ENCODE peak calls at places on chromosomes 13 and 19, in ten cellular contexts. One of them, this sample, is unnamed.

GRCh38 chr19:42129399-42130253 is 2.6 kb downstream of the POU2F2 start:
- DNase-seq in IMR-90: peak
- DNase-seq in breast epithelium: no peak
- DNase-seq in vagina: no peak
- DNase-seq in Peyer's patch: no peak
- DNase-seq in lower lobe of right lung: no peak
- DNase-seq in fibroblast of lung: no peak
- DNase-seq in PC-9: no peak
- DNase-seq in H1: no peak
- DNase-seq in colonic mucosa: peak
- DNase-seq in this sample: no peak

GRCh38 chr13:19601749-19602725 is 31.4 kb upstream of the MPHOSPH8 start:
- DNase-seq in IMR-90: peak
- DNase-seq in breast epithelium: no peak
- DNase-seq in vagina: no peak
- DNase-seq in Peyer's patch: peak
- DNase-seq in lower lobe of right lung: peak
- DNase-seq in fibroblast of lung: peak
- DNase-seq in PC-9: no peak
- DNase-seq in H1: peak
- DNase-seq in colonic mucosa: peak
- DNase-seq in this sample: peak

GRCh38 chr13:76667551-76667950 is 218.7 kb downstream of the KCTD12 start:
- DNase-seq in IMR-90: peak
- DNase-seq in breast epithelium: no peak
- DNase-seq in vagina: no peak
- DNase-seq in Peyer's patch: no peak
- DNase-seq in lower lobe of right lung: no peak
- DNase-seq in fibroblast of lung: peak
- DNase-seq in PC-9: no peak
- DNase-seq in H1: no peak
- DNase-seq in colonic mucosa: peak
- DNase-seq in this sample: peak

GRCh38 chr19:13154241-13154778 is 4.1 kb downstream of the IER2 start:
- DNase-seq in IMR-90: peak
- DNase-seq in breast epithelium: peak
- DNase-seq in vagina: peak
- DNase-seq in Peyer's patch: peak
- DNase-seq in lower lobe of right lung: peak
- DNase-seq in fibroblast of lung: peak
- DNase-seq in PC-9: peak
- DNase-seq in H1: no peak
- DNase-seq in colonic mucosa: peak
- DNase-seq in this sample: peak

GRCh38 chr19:50759886-50760285 is 10.4 kb upstream of the GPR32 start:
- DNase-seq in IMR-90: peak
- DNase-seq in breast epithelium: no peak
- DNase-seq in vagina: no peak
- DNase-seq in Peyer's patch: no peak
- DNase-seq in lower lobe of right lung: no peak
- DNase-seq in fibroblast of lung: peak
- DNase-seq in PC-9: no peak
- DNase-seq in H1: no peak
- DNase-seq in colonic mucosa: no peak
- DNase-seq in this sample: peak

GRCh38 chr19:18098891-18099622 is 1.5 kb downstream of the MAST3 start:
- DNase-seq in IMR-90: no peak
- DNase-seq in breast epithelium: no peak
- DNase-seq in vagina: no peak
- DNase-seq in Peyer's patch: no peak
- DNase-seq in lower lobe of right lung: peak
- DNase-seq in fibroblast of lung: no peak
- DNase-seq in PC-9: no peak
- DNase-seq in H1: no peak
- DNase-seq in colonic mucosa: no peak
- DNase-seq in this sample: no peak

GRCh38 chr19:11092181-11092538 is 2.9 kb downstream of the LDLR start:
- DNase-seq in IMR-90: peak
- DNase-seq in breast epithelium: no peak
- DNase-seq in vagina: no peak
- DNase-seq in Peyer's patch: no peak
- DNase-seq in lower lobe of right lung: no peak
- DNase-seq in fibroblast of lung: peak
- DNase-seq in PC-9: no peak
- DNase-seq in H1: no peak
- DNase-seq in colonic mucosa: no peak
- DNase-seq in this sample: peak

GRCh38 chr13:76822691-76823267 is 63.4 kb downstream of the KCTD12 start:
- DNase-seq in IMR-90: peak
- DNase-seq in breast epithelium: no peak
- DNase-seq in vagina: no peak
- DNase-seq in Peyer's patch: no peak
- DNase-seq in lower lobe of right lung: no peak
- DNase-seq in fibroblast of lung: peak
- DNase-seq in PC-9: no peak
- DNase-seq in H1: no peak
- DNase-seq in colonic mucosa: no peak
- DNase-seq in this sample: peak

GRCh38 chr19:16470541-16470910 is 1.2 kb downstream of the EPS15L1 start:
- DNase-seq in IMR-90: no peak
- DNase-seq in breast epithelium: no peak
- DNase-seq in vagina: no peak
- DNase-seq in Peyer's patch: no peak
- DNase-seq in lower lobe of right lung: no peak
- DNase-seq in fibroblast of lung: no peak
- DNase-seq in PC-9: peak
- DNase-seq in H1: no peak
- DNase-seq in colonic mucosa: no peak
- DNase-seq in this sample: no peak

GRCh38 chr13:46687810-46688209 is 109.2 kb downstream of the ESD start:
- DNase-seq in IMR-90: peak
- DNase-seq in breast epithelium: no peak
- DNase-seq in vagina: no peak
- DNase-seq in Peyer's patch: no peak
- DNase-seq in lower lobe of right lung: no peak
- DNase-seq in fibroblast of lung: peak
- DNase-seq in PC-9: peak
- DNase-seq in H1: peak
- DNase-seq in colonic mucosa: no peak
- DNase-seq in this sample: peak

GRCh38 chr13:44470623-44471562 is 97.3 kb downstream of the SERP2 start:
- DNase-seq in IMR-90: peak
- DNase-seq in breast epithelium: no peak
- DNase-seq in vagina: no peak
- DNase-seq in Peyer's patch: no peak
- DNase-seq in lower lobe of right lung: no peak
- DNase-seq in fibroblast of lung: peak
- DNase-seq in PC-9: no peak
- DNase-seq in H1: no peak
- DNase-seq in colonic mucosa: no peak
- DNase-seq in this sample: peak

GRCh38 chr13:99873141-99873540 is 98.4 kb downstream of the ZIC5 start:
- DNase-seq in IMR-90: no peak
- DNase-seq in breast epithelium: no peak
- DNase-seq in vagina: no peak
- DNase-seq in Peyer's patch: no peak
- DNase-seq in lower lobe of right lung: no peak
- DNase-seq in fibroblast of lung: no peak
- DNase-seq in PC-9: no peak
- DNase-seq in H1: no peak
- DNase-seq in colonic mucosa: no peak
- DNase-seq in this sample: no peak

DNA sequence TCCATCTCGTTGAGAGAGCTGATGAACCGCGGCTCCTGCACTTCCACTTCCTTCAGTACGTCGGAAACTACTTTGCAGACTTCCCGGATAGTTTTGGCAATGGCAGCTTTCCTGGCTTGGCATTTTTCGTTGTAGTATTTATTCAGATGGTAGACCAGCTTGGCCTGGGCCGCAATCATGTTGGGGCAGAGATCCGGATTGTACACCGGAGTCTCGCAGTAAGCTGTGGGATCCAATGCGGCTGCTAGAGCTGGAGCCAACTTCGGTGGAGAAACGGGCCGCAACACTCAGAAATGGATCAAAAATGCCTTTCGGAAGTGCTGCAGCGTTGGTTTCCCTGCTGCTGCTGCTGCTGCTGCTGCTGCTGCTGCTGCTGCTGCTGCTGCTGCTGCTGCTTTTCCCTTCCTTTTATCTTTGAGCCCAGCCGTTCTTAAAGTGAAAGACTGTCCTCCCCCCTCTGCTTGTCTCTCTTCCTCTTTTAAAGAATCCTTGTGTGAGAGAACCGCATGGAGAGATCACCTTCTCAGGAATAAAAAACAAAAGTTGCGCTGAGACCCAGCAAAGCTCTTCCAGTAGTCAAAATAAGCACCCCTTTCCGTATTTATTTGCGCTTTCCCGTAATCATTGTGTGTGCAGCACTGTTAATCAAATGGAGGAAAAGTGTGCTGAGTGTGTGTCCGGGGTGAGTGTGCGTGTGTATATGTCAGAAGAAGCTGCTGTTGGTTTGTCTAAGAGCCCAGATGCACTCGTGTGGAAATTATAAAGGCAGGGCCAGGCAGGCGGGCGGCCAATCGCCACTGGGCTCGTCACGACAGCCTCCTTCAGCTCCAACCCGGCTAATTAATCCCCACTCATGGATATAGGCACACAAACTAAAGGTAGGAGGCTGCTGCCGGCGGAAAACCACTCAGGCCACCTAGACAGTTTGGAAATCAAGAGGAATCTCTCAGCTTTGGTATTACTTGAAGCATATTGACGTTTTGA is at the start of gene MAB21L1:
- DNase-seq in IMR-90: peak
- DNase-seq in breast epithelium: peak
- DNase-seq in vagina: no peak
- DNase-seq in Peyer's patch: no peak
- DNase-seq in lower lobe of right lung: no peak
- DNase-seq in fibroblast of lung: peak
- DNase-seq in PC-9: no peak
- DNase-seq in H1: no peak
- DNase-seq in colonic mucosa: peak
- DNase-seq in this sample: no peak
- H3K27ac ChIP-seq in IMR-90: no peak
- H3K27ac ChIP-seq in breast epithelium: peak
- H3K27ac ChIP-seq in vagina: peak
- H3K27ac ChIP-seq in Peyer's patch: no peak
- H3K27ac ChIP-seq in lower lobe of right lung: no peak
- H3K27ac ChIP-seq in fibroblast of lung: peak
- H3K27ac ChIP-seq in PC-9: no peak
- H3K27ac ChIP-seq in H1: no peak
- H3K27ac ChIP-seq in colonic mucosa: no peak
- H3K27ac ChIP-seq in this sample: no peak

DNA sequence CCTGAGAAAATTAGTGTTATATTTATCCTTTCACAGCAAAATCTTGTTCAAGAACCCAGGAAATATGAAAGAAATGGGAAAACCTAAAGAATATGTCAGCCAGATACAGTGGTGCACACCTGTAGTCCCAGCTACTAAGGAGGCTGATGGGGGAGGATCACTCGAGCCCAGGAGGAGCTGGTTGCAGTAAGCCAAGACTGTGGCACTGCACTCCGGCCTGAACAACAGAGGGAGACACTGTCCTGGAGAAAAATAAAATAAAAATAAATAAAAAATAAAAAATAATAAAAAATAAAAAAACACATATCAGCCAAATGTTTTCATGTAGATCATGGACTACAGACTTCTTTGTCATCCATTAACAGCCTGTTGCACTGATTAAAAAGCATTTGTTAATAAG is 244.8 kb upstream of the KLHL1 start:
- DNase-seq in IMR-90: no peak
- DNase-seq in breast epithelium: no peak
- DNase-seq in vagina: no peak
- DNase-seq in Peyer's patch: no peak
- DNase-seq in lower lobe of right lung: no peak
- DNase-seq in fibroblast of lung: no peak
- DNase-seq in PC-9: no peak
- DNase-seq in H1: no peak
- DNase-seq in colonic mucosa: no peak
- DNase-seq in this sample: no peak
- TF ChIP-seq CTCF in IMR-90: no peak
- TF ChIP-seq CTCF in breast epithelium: no peak
- TF ChIP-seq CTCF in vagina: no peak
- TF ChIP-seq CTCF in Peyer's patch: no peak
- TF ChIP-seq CTCF in lower lobe of right lung: no peak
- TF ChIP-seq CTCF in fibroblast of lung: no peak
- TF ChIP-seq CTCF in PC-9: no peak
- TF ChIP-seq CTCF in H1: peak
- TF ChIP-seq CTCF in colonic mucosa: no peak
- TF ChIP-seq CTCF in this sample: no peak

DNA sequence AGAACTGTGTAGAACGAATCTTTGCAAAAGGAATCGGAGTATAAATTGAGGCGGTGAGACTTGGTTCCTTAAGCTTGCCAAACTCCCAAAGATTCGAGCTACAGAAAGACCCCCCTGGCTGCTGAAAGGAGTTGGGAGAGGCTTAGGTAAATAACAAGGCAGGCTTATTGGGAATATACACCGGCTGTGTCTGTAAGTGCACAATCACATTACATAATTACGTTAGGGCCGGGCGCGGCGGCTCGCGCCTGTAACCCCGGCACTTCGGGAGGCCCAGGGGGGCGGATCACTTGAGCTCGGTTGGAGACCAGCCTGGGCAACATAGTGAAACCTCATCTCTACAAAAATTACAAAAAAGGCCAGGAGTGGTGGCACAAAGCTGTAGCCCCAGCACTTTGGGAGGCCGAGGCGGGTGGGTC is 12.2 kb downstream of the TMEM160 start:
- DNase-seq in IMR-90: no peak
- DNase-seq in breast epithelium: no peak
- DNase-seq in vagina: no peak
- DNase-seq in Peyer's patch: peak
- DNase-seq in lower lobe of right lung: peak
- DNase-seq in fibroblast of lung: no peak
- DNase-seq in PC-9: no peak
- DNase-seq in H1: no peak
- DNase-seq in colonic mucosa: peak
- DNase-seq in this sample: no peak
- H3K27ac ChIP-seq in IMR-90: no peak
- H3K27ac ChIP-seq in breast epithelium: peak
- H3K27ac ChIP-seq in vagina: peak
- H3K27ac ChIP-seq in Peyer's patch: peak
- H3K27ac ChIP-seq in lower lobe of right lung: peak
- H3K27ac ChIP-seq in fibroblast of lung: no peak
- H3K27ac ChIP-seq in PC-9: peak
- H3K27ac ChIP-seq in H1: no peak
- H3K27ac ChIP-seq in colonic mucosa: peak
- H3K27ac ChIP-seq in this sample: peak

DNA sequence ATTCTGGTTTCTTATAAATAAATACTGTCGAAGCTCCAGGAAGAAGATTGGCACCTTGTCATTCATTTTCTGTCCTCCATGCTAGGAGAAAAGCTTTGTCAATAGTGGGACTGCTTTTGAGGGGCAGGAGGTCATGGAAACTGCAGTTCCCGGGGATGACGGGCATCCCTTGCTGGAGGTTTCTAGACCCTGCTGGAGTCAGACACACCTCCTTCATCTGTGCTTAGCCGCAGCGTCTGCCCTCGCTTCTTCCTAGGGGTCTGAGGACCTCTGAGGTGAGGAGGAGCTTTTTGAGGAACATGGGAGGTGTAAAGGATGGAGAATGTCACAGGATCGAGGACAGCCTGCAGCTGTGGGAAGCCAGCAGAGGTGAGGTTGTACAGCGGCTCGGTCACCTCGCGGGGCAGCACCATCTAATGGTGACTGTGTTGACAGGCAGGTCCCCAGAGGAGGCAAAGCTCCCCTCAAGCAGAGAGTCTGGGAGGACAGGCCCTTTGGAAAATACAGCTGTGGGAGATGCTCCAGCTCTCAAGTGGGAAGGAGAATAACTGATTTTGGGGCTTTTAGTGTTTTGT is 172.7 kb upstream of the RNF113B start:
- DNase-seq in IMR-90: no peak
- DNase-seq in breast epithelium: no peak
- DNase-seq in vagina: no peak
- DNase-seq in Peyer's patch: no peak
- DNase-seq in lower lobe of right lung: no peak
- DNase-seq in fibroblast of lung: no peak
- DNase-seq in PC-9: peak
- DNase-seq in H1: no peak
- DNase-seq in colonic mucosa: no peak
- DNase-seq in this sample: no peak
- TF ChIP-seq CTCF in IMR-90: no peak
- TF ChIP-seq CTCF in breast epithelium: no peak
- TF ChIP-seq CTCF in vagina: no peak
- TF ChIP-seq CTCF in Peyer's patch: no peak
- TF ChIP-seq CTCF in lower lobe of right lung: peak
- TF ChIP-seq CTCF in fibroblast of lung: no peak
- TF ChIP-seq CTCF in PC-9: no peak
- TF ChIP-seq CTCF in H1: peak
- TF ChIP-seq CTCF in colonic mucosa: no peak
- TF ChIP-seq CTCF in this sample: peak

This sample was measured in A673.